ENCODE peak calls at places on chromosomes 7 and 10, in four cellular contexts. Y is H9, I is IMR-90, T is H1. R is an unnamed sample.

GRCh38 chr7:22812350-22812749 is 10.3 kb downstream of the TOMM7 start:
- DNase-seq in I (no peak), Y (no peak), T (no peak), R (no peak)

GRCh38 chr7:1531263-1531978 is 919 bp downstream of the MAFK start:
- DNase-seq in I (peak), T (no peak), Y (peak), R (no peak)

GRCh38 chr7:1241510-1242128 is 8.9 kb downstream of the UNCX start:
- DNase-seq in Y (no peak), T (no peak), I (no peak), R (no peak)

GRCh38 chr10:62166331-62167154 is 102.1 kb downstream of the RTKN2 start:
- DNase-seq in I (peak), T (no peak), Y (no peak), R (no peak)

GRCh38 chr7:46414946-46415345 is 493.9 kb upstream of the IGFBP3 start:
- DNase-seq in T (no peak), I (no peak), Y (no peak), R (peak)

GRCh38 chr7:11376549-11376948 is 402.9 kb downstream of the PHF14 start:
- DNase-seq in I (no peak), Y (no peak), T (no peak), R (no peak)

GRCh38 chr7:104795086-104795485 is 218.9 kb upstream of the KMT2E start:
- DNase-seq in T (no peak), Y (no peak), I (no peak), R (no peak)

GRCh38 chr10:79090134-79090803 is 21.5 kb downstream of the ZMIZ1 start:
- DNase-seq in T (no peak), Y (no peak), I (peak), R (no peak)

GRCh38 chr7:30789334-30789711 is 18.1 kb downstream of the MINDY4 start:
- DNase-seq in Y (no peak), I (peak), T (no peak), R (no peak)
- H4K5ac ChIP-seq in Y (no peak), I (no peak), T (no peak), R (no peak)

DNA sequence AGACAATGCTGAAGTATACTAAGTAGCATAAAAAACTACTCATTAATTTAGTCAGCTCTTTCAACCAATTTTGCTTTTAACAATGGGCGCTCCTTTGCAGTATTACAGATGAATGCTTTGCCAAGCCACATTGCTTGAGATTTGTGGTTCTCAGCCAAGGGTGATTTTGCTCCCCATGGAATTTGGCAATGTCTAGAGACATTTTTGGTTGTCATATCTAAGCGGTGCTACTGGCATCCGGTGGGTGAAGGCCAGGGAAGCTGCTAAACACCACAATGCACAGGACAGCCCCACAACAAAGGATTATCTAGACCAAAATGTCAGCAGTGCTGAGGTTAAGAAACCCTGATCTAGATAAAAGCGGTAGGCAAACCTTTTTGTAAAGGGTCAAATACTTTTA is 112.0 kb downstream of the UBE2H start:
- DNase-seq in Y (no peak), T (no peak), I (no peak), R (no peak)
- H4K5ac ChIP-seq in Y (no peak), T (no peak), I (no peak), R (no peak)

GRCh38 chr10:132974886-132975881 is 32.8 kb upstream of the CFAP46 start:
- DNase-seq in T (no peak), I (no peak), Y (no peak), R (no peak)
- H4K5ac ChIP-seq in T (no peak), I (no peak), Y (no peak), R (no peak)

GRCh38 chr10:111370101-111370500 is 293.3 kb downstream of the ADRA2A start:
- DNase-seq in I (no peak), T (no peak), Y (peak), R (peak)
- H4K5ac ChIP-seq in I (no peak), T (no peak), Y (no peak), R (no peak)

GRCh38 chr10:34861293-34862004 is 46.4 kb upstream of the PARD3 start:
- DNase-seq in Y (no peak), I (peak), T (no peak), R (no peak)
- H4K5ac ChIP-seq in Y (no peak), I (no peak), T (no peak), R (no peak)

GRCh38 chr10:87093461-87094372 is 926 bp downstream of the GLUD1 start:
- DNase-seq in T (peak), I (peak), Y (peak), R (peak)
- H4K5ac ChIP-seq in T (no peak), I (no peak), Y (no peak), R (no peak)

GRCh38 chr10:132407846-132408278 is 10.9 kb downstream of the PWWP2B start:
- DNase-seq in I (peak), T (peak), Y (peak), R (peak)
- H4K5ac ChIP-seq in I (peak), T (peak), Y (no peak), R (no peak)

DNA sequence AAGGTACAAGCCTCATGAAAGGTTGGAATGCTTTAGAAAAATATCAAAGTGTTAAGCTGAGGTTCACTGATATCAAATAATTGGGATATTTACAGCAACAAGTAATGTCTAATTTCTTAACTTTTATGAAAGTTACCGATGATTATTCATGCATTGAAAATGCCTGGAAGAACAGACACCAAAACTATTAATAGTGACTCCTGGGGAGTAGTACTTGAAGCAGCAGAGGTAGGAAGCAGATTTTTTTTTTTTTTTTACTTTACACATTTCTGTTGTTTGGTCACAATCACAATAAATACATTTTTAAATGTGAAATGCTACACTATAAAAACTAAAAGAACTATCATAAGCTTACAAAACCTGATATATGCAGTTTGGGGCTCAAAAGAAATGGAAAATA is 70.5 kb upstream of the FGL2 start:
- DNase-seq in I (no peak), Y (no peak), T (no peak), R (no peak)
- H4K5ac ChIP-seq in I (peak), Y (no peak), T (no peak), R (no peak)

DNA sequence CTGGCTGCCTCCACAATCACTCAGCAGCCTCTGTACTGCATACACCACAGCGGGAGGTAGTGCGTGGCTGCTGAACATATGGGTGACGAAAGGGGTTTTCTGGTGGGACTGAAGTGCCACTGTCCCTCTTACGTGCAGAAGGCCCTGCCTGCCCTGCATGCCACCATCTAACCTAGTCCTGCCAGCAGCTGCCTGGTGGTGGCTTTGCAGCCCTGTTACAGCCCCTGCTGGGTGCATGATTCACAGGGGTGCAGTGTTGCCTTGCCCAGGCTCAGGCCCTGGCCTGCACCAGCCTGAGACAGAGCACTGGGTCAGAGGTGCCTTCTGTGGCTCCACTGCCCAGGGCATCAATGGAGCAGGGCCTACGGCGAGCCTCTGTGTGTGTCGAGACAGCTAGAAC is 50.1 kb downstream of the SYPL1 start:
- DNase-seq in T (no peak), Y (no peak), I (no peak), R (no peak)
- H4K5ac ChIP-seq in T (no peak), Y (no peak), I (no peak), R (no peak)

GRCh38 chr10:124911124-124912051 is 30.5 kb upstream of the ZRANB1 start:
- DNase-seq in I (peak), Y (no peak), T (no peak), R (peak)

GRCh38 chr10:124903119-124903518 is 38.8 kb upstream of the ZRANB1 start:
- DNase-seq in I (no peak), Y (no peak), T (no peak), R (peak)

GRCh38 chr10:124902462-124902861 is 39.5 kb upstream of the ZRANB1 start:
- DNase-seq in Y (no peak), I (no peak), T (no peak), R (no peak)

GRCh38 chr10:124909563-124909962 is 32.4 kb upstream of the ZRANB1 start:
- DNase-seq in I (no peak), T (no peak), Y (no peak), R (no peak)

GRCh38 chr10:124906551-124907001 is 35.3 kb upstream of the ZRANB1 start:
- DNase-seq in I (peak), Y (no peak), T (no peak), R (no peak)
- H4K5ac ChIP-seq in I (no peak), Y (no peak), T (no peak), R (no peak)